ENCODE peak calls at places on chromosomes 5 and 9, in six cellular contexts. L, R, Z, P, H and N are unnamed samples.

GRCh38 chr9:76401580-76402354 is 7.5 kb upstream of the RFK start:
- DNase-seq in L (no peak), R (no peak), Z (no peak), P (no peak), H (peak; percentile 41), N (no peak)

GRCh38 chr9:109387206-109387605 is 66.3 kb upstream of the EPB41L4B start:
- DNase-seq in L (no peak), R (no peak), Z (no peak), P (no peak), H (no peak), N (no peak)

GRCh38 chr9:128892223-128892892 is 10.4 kb downstream of the LRRC8A start:
- DNase-seq in L (no peak), R (no peak), Z (no peak), P (no peak), H (peak; percentile 96), N (no peak)

GRCh38 chr5:68424799-68425537 is 209.4 kb downstream of the PIK3R1 start:
- DNase-seq in L (no peak), R (no peak), Z (no peak), P (no peak), H (peak; percentile 28), N (peak; percentile 71)

GRCh38 chr5:133006653-133007052 is 19.7 kb downstream of the ZCCHC10 start:
- DNase-seq in L (no peak), R (no peak), Z (no peak), P (no peak), H (no peak), N (no peak)

GRCh38 chr5:93708442-93708841 is 33.0 kb downstream of the POU5F2 start:
- DNase-seq in L (no peak), R (no peak), Z (no peak), P (no peak), H (no peak), N (no peak)

GRCh38 chr9:318646-319045 is 104.0 kb downstream of the DOCK8 start:
- DNase-seq in L (no peak), R (peak; percentile 93), Z (no peak), P (no peak), H (no peak), N (no peak)

GRCh38 chr5:169637085-169637855 is at the start of gene DOCK2:
- DNase-seq in L (peak; percentile 30), R (no peak), Z (no peak), P (no peak), H (no peak), N (no peak)

GRCh38 chr9:1235650-1236401 is 185.7 kb downstream of the DMRT2 start:
- DNase-seq in L (no peak), R (no peak), Z (no peak), P (no peak), H (no peak), N (no peak)

GRCh38 chr5:81590498-81591384 is 160.2 kb downstream of the SSBP2 start:
- DNase-seq in L (no peak), R (peak; percentile 19), Z (no peak), P (no peak), H (no peak), N (no peak)

GRCh38 chr5:131206061-131206460 is 35.3 kb downstream of the LYRM7 start:
- DNase-seq in L (no peak), R (no peak), Z (no peak), P (no peak), H (no peak), N (no peak)

GRCh38 chr5:34915856-34916192 is 313 bp downstream of the BRIX1 start:
- DNase-seq in L (no peak), R (no peak), Z (no peak), P (no peak), H (no peak), N (no peak)

GRCh38 chr9:36900136-36900855 is 133.8 kb downstream of the PAX5 start:
- DNase-seq in L (no peak), R (no peak), Z (no peak), P (no peak), H (peak; percentile 64), N (peak; percentile 50)

GRCh38 chr5:131671409-131671808 is 36.4 kb upstream of the RAPGEF6 start:
- DNase-seq in L (no peak), R (no peak), Z (no peak), P (no peak), H (no peak), N (no peak)

GRCh38 chr5:55911784-55912653 is 60.9 kb downstream of the IL31RA start:
- DNase-seq in L (no peak), R (no peak), Z (no peak), P (no peak), H (no peak), N (no peak)

GRCh38 chr9:134617836-134618162 is 23.8 kb upstream of the COL5A1 start:
- DNase-seq in L (no peak), R (no peak), Z (no peak), P (no peak), H (no peak), N (peak; percentile 63)

GRCh38 chr9:76562511-76562911 is 103.5 kb downstream of the GCNT1 start:
- DNase-seq in L (no peak), R (no peak), Z (no peak), P (no peak), H (no peak), N (no peak)

GRCh38 chr5:107636555-107636954 is 34.2 kb downstream of the EFNA5 start:
- DNase-seq in L (no peak), R (no peak), Z (no peak), P (no peak), H (no peak), N (no peak)

GRCh38 chr9:13621871-13622564 is 342.5 kb upstream of the MPDZ start:
- DNase-seq in L (no peak), R (peak; percentile 19), Z (no peak), P (no peak), H (no peak), N (no peak)

GRCh38 chr5:36705055-36705454 is 98.6 kb downstream of the SLC1A3 start:
- DNase-seq in L (no peak), R (no peak), Z (no peak), P (no peak), H (no peak), N (peak; percentile 52)